ENCODE peak calls at places on chromosomes 4 and X, in six cellular contexts. One of them, this sample, is unnamed.

GRCh38 chrX:64187762-64188150 is 17.8 kb downstream of the AMER1 start:
- ATAC-seq in K562: no peak
- ATAC-seq in GM12878: no peak
- ATAC-seq in HepG2: no peak
- ATAC-seq in upper lobe of left lung: no peak
- ATAC-seq in HCT116: no peak
- ATAC-seq in this sample: no peak

GRCh38 chr4:186935881-186936280 is 212.2 kb upstream of the FAT1 start:
- ATAC-seq in K562: no peak
- ATAC-seq in upper lobe of left lung: no peak
- ATAC-seq in HepG2: no peak
- ATAC-seq in GM12878: no peak
- ATAC-seq in HCT116: no peak
- ATAC-seq in this sample: no peak

GRCh38 chr4:30153427-30153826 is 566.7 kb upstream of the PCDH7 start:
- ATAC-seq in HCT116: no peak
- ATAC-seq in upper lobe of left lung: no peak
- ATAC-seq in K562: no peak
- ATAC-seq in GM12878: no peak
- ATAC-seq in HepG2: no peak
- ATAC-seq in this sample: no peak

GRCh38 chr4:8218371-8219050 is 19.4 kb downstream of the SH3TC1 start:
- ATAC-seq in K562: no peak
- ATAC-seq in HepG2: no peak
- ATAC-seq in HCT116: no peak
- ATAC-seq in upper lobe of left lung: no peak
- ATAC-seq in GM12878: no peak
- ATAC-seq in this sample: no peak

GRCh38 chr4:186158021-186158859 is 33.1 kb upstream of the CYP4V2 start:
- ATAC-seq in HCT116: no peak
- ATAC-seq in upper lobe of left lung: no peak
- ATAC-seq in HepG2: peak; percentile 93
- ATAC-seq in GM12878: no peak
- ATAC-seq in K562: peak; percentile 62
- ATAC-seq in this sample: no peak

GRCh38 chr4:78691971-78692814 is 84.0 kb upstream of the BMP2K start:
- ATAC-seq in HepG2: no peak
- ATAC-seq in K562: peak; percentile 94
- ATAC-seq in HCT116: no peak
- ATAC-seq in GM12878: peak; percentile 77
- ATAC-seq in upper lobe of left lung: peak; percentile 64
- ATAC-seq in this sample: peak; percentile 34

GRCh38 chrX:70755850-70756249 is 152.7 kb downstream of the TEX11 start:
- ATAC-seq in GM12878: no peak
- ATAC-seq in HCT116: no peak
- ATAC-seq in upper lobe of left lung: no peak
- ATAC-seq in HepG2: no peak
- ATAC-seq in K562: peak; percentile 39
- ATAC-seq in this sample: no peak

GRCh38 chrX:110194977-110195376 is 122.9 kb downstream of the AMMECR1 start:
- ATAC-seq in HCT116: no peak
- ATAC-seq in GM12878: no peak
- ATAC-seq in K562: peak; percentile 81
- ATAC-seq in upper lobe of left lung: no peak
- ATAC-seq in HepG2: no peak
- ATAC-seq in this sample: no peak

GRCh38 chr4:182729527-182729926 is 187.7 kb downstream of the DCTD start:
- ATAC-seq in upper lobe of left lung: no peak
- ATAC-seq in HCT116: no peak
- ATAC-seq in K562: no peak
- ATAC-seq in GM12878: no peak
- ATAC-seq in HepG2: no peak
- ATAC-seq in this sample: no peak

GRCh38 chr4:8472689-8473197 is 32.2 kb downstream of the TRMT44 start:
- ATAC-seq in GM12878: no peak
- ATAC-seq in HepG2: no peak
- ATAC-seq in HCT116: no peak
- ATAC-seq in upper lobe of left lung: no peak
- ATAC-seq in K562: no peak
- ATAC-seq in this sample: peak; percentile 77

GRCh38 chr4:100898844-100899243 is 381.0 kb upstream of the EMCN start:
- ATAC-seq in GM12878: no peak
- ATAC-seq in HCT116: no peak
- ATAC-seq in upper lobe of left lung: no peak
- ATAC-seq in HepG2: peak; percentile 36
- ATAC-seq in K562: no peak
- ATAC-seq in this sample: no peak

GRCh38 chr4:185589067-185589844 is 53.9 kb upstream of the PDLIM3 start:
- ATAC-seq in HepG2: no peak
- ATAC-seq in upper lobe of left lung: no peak
- ATAC-seq in HCT116: peak; percentile 88
- ATAC-seq in GM12878: no peak
- ATAC-seq in K562: no peak
- ATAC-seq in this sample: peak; percentile 36

GRCh38 chr4:30744957-30745640 is 24.9 kb downstream of the PCDH7 start:
- ATAC-seq in K562: no peak
- ATAC-seq in HCT116: peak; percentile 52
- ATAC-seq in GM12878: no peak
- ATAC-seq in HepG2: no peak
- ATAC-seq in upper lobe of left lung: no peak
- ATAC-seq in this sample: no peak

GRCh38 chr4:159048166-159048886 is 54.6 kb upstream of the RAPGEF2 start:
- ATAC-seq in upper lobe of left lung: peak; percentile 90
- ATAC-seq in HepG2: peak; percentile 95
- ATAC-seq in K562: peak; percentile 86
- ATAC-seq in GM12878: no peak
- ATAC-seq in HCT116: no peak
- ATAC-seq in this sample: peak; percentile 90

GRCh38 chr4:136749988-136750387 is 782.3 kb downstream of the PCDH18 start:
- ATAC-seq in GM12878: no peak
- ATAC-seq in K562: no peak
- ATAC-seq in upper lobe of left lung: no peak
- ATAC-seq in HepG2: no peak
- ATAC-seq in HCT116: no peak
- ATAC-seq in this sample: no peak

GRCh38 chrX:47579537-47579936 is 2.7 kb upstream of the TIMP1 start:
- ATAC-seq in GM12878: peak; percentile 66
- ATAC-seq in HCT116: no peak
- ATAC-seq in upper lobe of left lung: peak; percentile 24
- ATAC-seq in HepG2: no peak
- ATAC-seq in K562: no peak
- ATAC-seq in this sample: no peak

GRCh38 chr4:90099795-90100194 is 27.4 kb upstream of the CCSER1 start:
- ATAC-seq in K562: no peak
- ATAC-seq in HCT116: peak; percentile 50
- ATAC-seq in HepG2: no peak
- ATAC-seq in upper lobe of left lung: peak; percentile 71
- ATAC-seq in GM12878: peak; percentile 89
- ATAC-seq in this sample: peak; percentile 25

GRCh38 chr4:1870578-1871443 is at the start of gene NSD2:
- ATAC-seq in HCT116: peak; percentile 69
- ATAC-seq in GM12878: peak; percentile 60
- ATAC-seq in K562: peak; percentile 62
- ATAC-seq in HepG2: peak; percentile 59
- ATAC-seq in upper lobe of left lung: peak; percentile 86
- ATAC-seq in this sample: peak; percentile 91
- TF ChIP-seq POLR2A in HCT116: peak; percentile 65
- TF ChIP-seq POLR2A in GM12878: peak; percentile 95
- TF ChIP-seq POLR2A in K562: peak; percentile 85
- TF ChIP-seq POLR2A in HepG2: peak; percentile 63
- TF ChIP-seq POLR2A in upper lobe of left lung: peak; percentile 86
- TF ChIP-seq POLR2A in this sample: peak; percentile 76

DNA sequence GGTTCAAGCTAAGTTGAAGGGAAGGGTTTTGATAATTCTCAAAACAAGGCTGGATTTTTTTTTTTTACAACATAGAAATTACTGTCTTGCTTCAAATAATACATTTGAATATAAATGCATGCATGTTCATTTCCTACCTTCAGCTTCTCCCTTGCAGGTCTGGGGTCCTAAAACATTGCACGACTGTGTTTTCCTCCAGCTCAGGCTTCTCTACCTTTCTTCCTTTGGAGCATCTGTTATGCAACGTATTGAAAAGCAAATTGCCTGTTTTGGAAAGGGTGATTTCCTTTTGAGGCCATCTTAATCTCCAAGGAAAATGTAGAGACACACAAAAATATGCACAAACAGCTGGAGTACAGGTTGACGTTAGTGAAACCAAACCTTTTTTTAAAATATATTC is 115.6 kb upstream of the TLL1 start:
- ATAC-seq in HCT116: no peak
- ATAC-seq in upper lobe of left lung: no peak
- ATAC-seq in K562: no peak
- ATAC-seq in GM12878: no peak
- ATAC-seq in HepG2: no peak
- ATAC-seq in this sample: no peak
- TF ChIP-seq POLR2AphosphoS5 in HCT116: no peak
- TF ChIP-seq POLR2AphosphoS5 in upper lobe of left lung: no peak
- TF ChIP-seq POLR2AphosphoS5 in K562: no peak
- TF ChIP-seq POLR2AphosphoS5 in GM12878: no peak
- TF ChIP-seq POLR2AphosphoS5 in HepG2: no peak
- TF ChIP-seq POLR2AphosphoS5 in this sample: no peak

DNA sequence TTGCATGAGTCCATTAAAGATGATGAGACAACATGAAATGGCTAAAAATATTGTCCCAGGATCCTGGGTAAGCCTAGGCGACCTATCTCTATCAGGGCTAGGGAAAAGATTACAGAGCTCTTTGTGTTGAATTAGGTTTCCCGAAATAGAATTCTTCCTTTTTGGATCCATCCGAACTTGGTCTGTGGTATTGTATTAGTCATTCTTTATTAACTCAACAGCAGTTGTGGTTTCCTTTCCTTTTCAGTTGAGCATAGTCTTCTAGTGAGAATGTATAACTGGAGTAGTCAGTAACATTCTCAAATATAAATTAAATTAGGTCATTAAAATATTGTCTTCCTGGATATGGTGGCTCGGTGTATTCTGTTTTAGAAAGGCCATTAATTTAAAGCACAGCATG is 520.5 kb downstream of the NLGN4X start:
- ATAC-seq in K562: no peak
- ATAC-seq in upper lobe of left lung: no peak
- ATAC-seq in HCT116: no peak
- ATAC-seq in GM12878: no peak
- ATAC-seq in HepG2: no peak
- ATAC-seq in this sample: no peak
- H3K4me3 ChIP-seq in K562: no peak overlapping the region
- H3K4me3 ChIP-seq in upper lobe of left lung: no peak overlapping the region
- H3K4me3 ChIP-seq in HCT116: no peak overlapping the region
- H3K4me3 ChIP-seq in GM12878: no peak overlapping the region
- H3K4me3 ChIP-seq in HepG2: no peak overlapping the region
- H3K4me3 ChIP-seq in this sample: no peak overlapping the region

GRCh38 chr4:113057891-113058290 is 8.4 kb downstream of the ANK2 start:
- ATAC-seq in upper lobe of left lung: no peak
- ATAC-seq in HepG2: no peak
- ATAC-seq in K562: no peak
- ATAC-seq in HCT116: no peak
- ATAC-seq in GM12878: peak; percentile 68
- ATAC-seq in this sample: no peak
- TF ChIP-seq POLR2A in upper lobe of left lung: no peak
- TF ChIP-seq POLR2A in HepG2: no peak
- TF ChIP-seq POLR2A in K562: no peak
- TF ChIP-seq POLR2A in HCT116: no peak
- TF ChIP-seq POLR2A in GM12878: no peak
- TF ChIP-seq POLR2A in this sample: no peak

DNA sequence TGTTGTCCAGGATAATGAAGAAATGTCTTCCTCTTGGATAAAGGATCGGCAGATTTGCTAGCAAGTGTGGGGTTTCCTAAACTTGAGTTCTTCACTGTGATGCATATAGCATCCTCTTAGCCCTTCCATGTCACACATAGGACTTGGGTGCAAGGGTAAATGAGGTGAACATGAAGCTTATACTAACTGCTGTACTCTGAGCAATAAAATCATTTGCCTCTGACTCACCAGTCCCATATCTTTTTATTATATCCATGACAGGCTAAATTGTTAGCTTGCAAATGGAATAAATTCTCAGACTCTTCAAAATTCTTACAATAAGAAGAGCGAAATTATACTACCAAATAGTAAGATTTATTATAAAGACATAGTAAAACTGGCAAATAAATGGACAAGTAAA is 14.7 kb upstream of the TBC1D1 start:
- ATAC-seq in upper lobe of left lung: no peak
- ATAC-seq in GM12878: no peak
- ATAC-seq in HepG2: no peak
- ATAC-seq in K562: no peak
- ATAC-seq in HCT116: no peak
- ATAC-seq in this sample: no peak
- TF ChIP-seq POLR2AphosphoS5 in upper lobe of left lung: no peak
- TF ChIP-seq POLR2AphosphoS5 in GM12878: no peak
- TF ChIP-seq POLR2AphosphoS5 in HepG2: no peak
- TF ChIP-seq POLR2AphosphoS5 in K562: no peak
- TF ChIP-seq POLR2AphosphoS5 in HCT116: no peak
- TF ChIP-seq POLR2AphosphoS5 in this sample: no peak

GRCh38 chr4:115110191-115111166 is 2.9 kb downstream of the NDST4 start:
- ATAC-seq in HepG2: no peak
- ATAC-seq in GM12878: no peak
- ATAC-seq in K562: no peak
- ATAC-seq in HCT116: no peak
- ATAC-seq in upper lobe of left lung: no peak
- ATAC-seq in this sample: no peak

GRCh38 chr4:115108850-115109249 is 4.6 kb downstream of the NDST4 start:
- ATAC-seq in HepG2: no peak
- ATAC-seq in K562: no peak
- ATAC-seq in upper lobe of left lung: no peak
- ATAC-seq in GM12878: no peak
- ATAC-seq in HCT116: no peak
- ATAC-seq in this sample: no peak

DNA sequence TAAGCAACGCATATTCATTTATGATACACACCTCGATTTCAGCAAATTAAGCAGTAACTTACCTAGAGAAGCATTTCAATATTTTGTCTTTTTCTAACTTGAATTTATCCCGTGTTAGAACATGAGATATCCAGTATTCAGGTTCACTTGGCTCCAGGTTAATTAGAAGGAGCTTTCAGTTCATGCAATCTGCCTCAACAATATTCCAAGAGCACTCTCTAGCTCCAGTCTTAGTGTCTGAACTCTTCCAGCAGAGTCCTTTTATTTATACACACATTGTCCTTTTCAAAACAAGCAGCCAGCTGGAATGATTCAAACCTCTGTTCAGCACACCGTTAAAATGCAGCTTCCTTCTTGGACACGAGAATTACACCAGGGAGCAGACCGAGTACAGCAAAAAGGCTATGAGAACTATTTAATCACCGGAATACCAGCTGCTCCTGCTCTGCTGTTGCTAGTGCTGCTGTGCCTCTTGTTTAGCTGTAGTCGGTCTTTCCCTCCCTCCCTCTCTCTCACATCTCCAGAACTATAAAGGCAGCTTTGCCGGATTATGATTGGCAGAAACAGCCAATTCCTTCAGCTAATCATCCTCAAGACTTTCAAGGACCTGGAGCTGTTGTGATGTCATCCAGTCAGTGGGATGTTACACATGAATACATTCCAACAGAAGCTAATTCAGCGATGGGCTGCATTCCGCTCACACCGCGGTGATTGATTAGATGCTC is at the start of gene NDST4:
- ATAC-seq in upper lobe of left lung: no peak
- ATAC-seq in GM12878: no peak
- ATAC-seq in K562: no peak
- ATAC-seq in HepG2: peak; percentile 53
- ATAC-seq in HCT116: no peak
- ATAC-seq in this sample: no peak
- H3K4me3 ChIP-seq in upper lobe of left lung: no peak within 1 kb of the TSS
- H3K4me3 ChIP-seq in GM12878: no peak within 1 kb of the TSS
- H3K4me3 ChIP-seq in K562: no peak within 1 kb of the TSS
- H3K4me3 ChIP-seq in HepG2: no peak within 1 kb of the TSS
- H3K4me3 ChIP-seq in HCT116: no peak within 1 kb of the TSS
- H3K4me3 ChIP-seq in this sample: peak within 1 kb of the TSS; percentile 10

GRCh38 chr4:147617173-147617840 is at the start of gene TMEM184C:
- ATAC-seq in HepG2: peak; percentile 99
- ATAC-seq in HCT116: peak; percentile 99
- ATAC-seq in K562: peak; percentile 98
- ATAC-seq in GM12878: peak; percentile 98
- ATAC-seq in upper lobe of left lung: peak; percentile 99
- ATAC-seq in this sample: peak; percentile 99
- TF ChIP-seq POLR2A in HepG2: peak; percentile 86
- TF ChIP-seq POLR2A in HCT116: peak; percentile 66
- TF ChIP-seq POLR2A in K562: peak; percentile 89
- TF ChIP-seq POLR2A in GM12878: peak; percentile 93
- TF ChIP-seq POLR2A in upper lobe of left lung: peak; percentile 56
- TF ChIP-seq POLR2A in this sample: peak; percentile 44